ENCODE peak calls at places on chromosomes 7 and 10, in seven cellular contexts. X is renal cortical epithelial cell; Y is Panc1; B is DMS153; J is KBM-7; H is iPS-NIHi11; P is activated CD4-positive, CD25-positive, alpha-beta regulatory T cell treated with anti-CD3 and anti-CD28 coated beads, Interleukin-2, amount 50 U/mL, for 72 hours. N is an unnamed sample.
A peak's percentile ranks its signal among the peaks of the same experiment; 100 is the strongest.

GRCh38 chr10:79221110-79222051 is 125.9 kb upstream of the PPIF start:
- DNase-seq in J (no peak), P (no peak), Y (no peak), X (no peak), B (peak; percentile 40), H (peak; percentile 46), N (no peak)

GRCh38 chr10:89516149-89516832 is 19.1 kb downstream of the SLC16A12 start:
- DNase-seq in B (no peak), X (peak; percentile 97), Y (no peak), J (no peak), H (peak; percentile 62), P (no peak), N (no peak)

GRCh38 chr7:936131-937054 is 18.1 kb downstream of the ADAP1 start:
- DNase-seq in X (peak; percentile 46), Y (no peak), H (peak; percentile 48), J (no peak), B (no peak), P (no peak), N (peak; percentile 33)

GRCh38 chr7:157404845-157405481 is 68.2 kb downstream of the DNAJB6 start:
- DNase-seq in P (no peak), B (no peak), H (no peak), Y (peak; percentile 24), J (peak; percentile 75), X (peak; percentile 61), N (no peak)

GRCh38 chr7:101373812-101374612 is 11.3 kb downstream of the COL26A1 start:
- DNase-seq in X (peak; percentile 69), J (no peak), H (no peak), P (no peak), Y (no peak), B (no peak), N (no peak)

GRCh38 chr7:44748948-44749731 is 493 bp downstream of the ZMIZ2 start:
- DNase-seq in Y (no peak), H (no peak), P (no peak), B (peak; percentile 20), X (no peak), J (no peak), N (no peak)

GRCh38 chr7:36273836-36274235 is 115.8 kb upstream of the ANLN start:
- DNase-seq in Y (no peak), J (no peak), P (no peak), H (no peak), X (no peak), B (no peak), N (no peak)

GRCh38 chr7:146736446-146737190 is 620.0 kb downstream of the CNTNAP2 start:
- DNase-seq in H (no peak), J (no peak), B (no peak), P (no peak), Y (no peak), X (no peak), N (no peak)

GRCh38 chr7:135943266-135943889 is 33.8 kb downstream of the MTPN start:
- DNase-seq in P (no peak), Y (no peak), J (peak; percentile 15), B (no peak), H (no peak), X (no peak), N (no peak)

N was measured in CD14-positive monocyte.